ENCODE peak calls at places on chromosomes 11 and 22, in seven cellular contexts. One of them, this sample, is unnamed.

GRCh38 chr22:46520880-46521279 is 16.5 kb downstream of the CELSR1 start:
- DNase-seq in iris pigment epithelial cell: no peak
- DNase-seq in NCI-H1092: no peak
- DNase-seq in WERI-Rb-1: no peak
- DNase-seq in kidney: no peak
- DNase-seq in ACHN: no peak
- DNase-seq in neural crest cell: no peak
- DNase-seq in this sample: no peak

GRCh38 chr11:70398834-70399680 is 728 bp downstream of the CTTN start:
- DNase-seq in iris pigment epithelial cell: no peak
- DNase-seq in NCI-H1092: no peak
- DNase-seq in WERI-Rb-1: no peak
- DNase-seq in kidney: no peak
- DNase-seq in ACHN: no peak
- DNase-seq in neural crest cell: no peak
- DNase-seq in this sample: no peak

GRCh38 chr22:32334640-32335365 is 22.9 kb upstream of the RFPL3 start:
- DNase-seq in iris pigment epithelial cell: no peak
- DNase-seq in NCI-H1092: no peak
- DNase-seq in WERI-Rb-1: no peak
- DNase-seq in kidney: no peak
- DNase-seq in ACHN: no peak
- DNase-seq in neural crest cell: no peak
- DNase-seq in this sample: no peak

GRCh38 chr11:74025467-74026166 is 16.7 kb upstream of the UCP3 start:
- DNase-seq in iris pigment epithelial cell: peak
- DNase-seq in NCI-H1092: no peak
- DNase-seq in WERI-Rb-1: no peak
- DNase-seq in kidney: no peak
- DNase-seq in ACHN: peak
- DNase-seq in neural crest cell: no peak
- DNase-seq in this sample: no peak

GRCh38 chr11:3109921-3110706 is 52.9 kb upstream of the CARS1 start:
- DNase-seq in iris pigment epithelial cell: peak
- DNase-seq in NCI-H1092: peak
- DNase-seq in WERI-Rb-1: peak
- DNase-seq in kidney: peak
- DNase-seq in ACHN: peak
- DNase-seq in neural crest cell: no peak
- DNase-seq in this sample: no peak

GRCh38 chr11:46914363-46914762 is 4.0 kb downstream of the LRP4 start:
- DNase-seq in iris pigment epithelial cell: no peak
- DNase-seq in NCI-H1092: no peak
- DNase-seq in WERI-Rb-1: peak
- DNase-seq in kidney: no peak
- DNase-seq in ACHN: peak
- DNase-seq in neural crest cell: no peak
- DNase-seq in this sample: no peak

GRCh38 chr22:43050995-43051394 is 36.0 kb upstream of the PACSIN2 start:
- DNase-seq in iris pigment epithelial cell: no peak
- DNase-seq in NCI-H1092: no peak
- DNase-seq in WERI-Rb-1: no peak
- DNase-seq in kidney: no peak
- DNase-seq in ACHN: no peak
- DNase-seq in neural crest cell: no peak
- DNase-seq in this sample: no peak

GRCh38 chr11:1916986-1917522 is 2.4 kb upstream of the TNNT3 start:
- DNase-seq in iris pigment epithelial cell: no peak
- DNase-seq in NCI-H1092: no peak
- DNase-seq in WERI-Rb-1: no peak
- DNase-seq in kidney: no peak
- DNase-seq in ACHN: no peak
- DNase-seq in neural crest cell: no peak
- DNase-seq in this sample: no peak

GRCh38 chr11:57294225-57295131 is 30.3 kb downstream of the TNKS1BP1 start:
- DNase-seq in iris pigment epithelial cell: no peak
- DNase-seq in NCI-H1092: peak
- DNase-seq in WERI-Rb-1: no peak
- DNase-seq in kidney: no peak
- DNase-seq in ACHN: no peak
- DNase-seq in neural crest cell: no peak
- DNase-seq in this sample: no peak

GRCh38 chr11:115466122-115466521 is 38.1 kb downstream of the CADM1 start:
- DNase-seq in iris pigment epithelial cell: no peak
- DNase-seq in NCI-H1092: no peak
- DNase-seq in WERI-Rb-1: no peak
- DNase-seq in kidney: no peak
- DNase-seq in ACHN: no peak
- DNase-seq in neural crest cell: no peak
- DNase-seq in this sample: no peak

GRCh38 chr11:129881570-129882170 is 13.7 kb downstream of the NFRKB start:
- DNase-seq in iris pigment epithelial cell: peak
- DNase-seq in NCI-H1092: no peak
- DNase-seq in WERI-Rb-1: peak
- DNase-seq in kidney: no peak
- DNase-seq in ACHN: peak
- DNase-seq in neural crest cell: peak
- DNase-seq in this sample: no peak

GRCh38 chr11:31656051-31656450 is 146.5 kb downstream of the ELP4 start:
- DNase-seq in iris pigment epithelial cell: peak
- DNase-seq in NCI-H1092: no peak
- DNase-seq in WERI-Rb-1: no peak
- DNase-seq in kidney: no peak
- DNase-seq in ACHN: peak
- DNase-seq in neural crest cell: no peak
- DNase-seq in this sample: no peak

GRCh38 chr11:60377737-60378136 is 595 bp upstream of the MS4A7 start:
- DNase-seq in iris pigment epithelial cell: no peak
- DNase-seq in NCI-H1092: no peak
- DNase-seq in WERI-Rb-1: no peak
- DNase-seq in kidney: no peak
- DNase-seq in ACHN: no peak
- DNase-seq in neural crest cell: no peak
- DNase-seq in this sample: no peak

GRCh38 chr11:9616858-9617257 is 43.4 kb downstream of the WEE1 start:
- DNase-seq in iris pigment epithelial cell: peak
- DNase-seq in NCI-H1092: no peak
- DNase-seq in WERI-Rb-1: no peak
- DNase-seq in kidney: no peak
- DNase-seq in ACHN: no peak
- DNase-seq in neural crest cell: no peak
- DNase-seq in this sample: no peak